ENCODE peak calls at places on chromosomes 6 and 20, in ten cellular contexts. Y, W, S, B, Z, G, O, N, U and L are unnamed samples.

GRCh38 chr6:14121936-14122344 is 4.4 kb downstream of the CD83 start:
- ATAC-seq in W (no peak), G (peak), Y (no peak), Z (no peak), S (no peak), O (no peak), N (no peak), U (no peak), B (peak), L (peak)

GRCh38 chr6:136095961-136096360 is 154.2 kb downstream of the MTFR2 start:
- ATAC-seq in N (peak), Y (no peak), B (no peak), U (no peak), Z (no peak), G (no peak), S (peak), W (no peak), O (no peak), L (no peak)

GRCh38 chr6:121890307-121890910 is 455.0 kb downstream of the GJA1 start:
- ATAC-seq in B (no peak), G (no peak), U (no peak), O (peak), N (no peak), Z (no peak), W (no peak), Y (no peak), S (no peak), L (no peak)

GRCh38 chr20:24949756-24950127 is 673 bp downstream of the CST7 start:
- ATAC-seq in G (no peak), B (peak), O (peak), Z (no peak), S (no peak), W (peak), U (no peak), N (no peak), Y (no peak), L (peak)

GRCh38 chr6:105601541-105602174 is 198.8 kb upstream of the PREP start:
- ATAC-seq in G (peak), U (peak), Y (no peak), Z (peak), O (peak), N (peak), W (peak), S (peak), B (peak), L (peak)

GRCh38 chr6:3427740-3428085 is 29.1 kb downstream of the SLC22A23 start:
- ATAC-seq in Y (no peak), U (peak), G (no peak), B (no peak), O (no peak), S (no peak), W (no peak), N (peak), Z (peak), L (no peak)

GRCh38 chr20:24370911-24371695 is 98.3 kb upstream of the SYNDIG1 start:
- ATAC-seq in G (no peak), Z (no peak), W (no peak), O (no peak), N (no peak), B (no peak), Y (no peak), S (no peak), U (no peak), L (no peak)

GRCh38 chr20:37537505-37537904 is 9.8 kb upstream of the BLCAP start:
- ATAC-seq in N (no peak), W (no peak), G (no peak), B (no peak), Z (no peak), S (no peak), U (no peak), Y (no peak), O (no peak), L (no peak)

GRCh38 chr20:8424010-8424409 is 291.9 kb downstream of the PLCB1 start:
- ATAC-seq in S (no peak), G (peak), U (no peak), Y (no peak), Z (no peak), B (peak), N (no peak), O (peak), W (no peak), L (no peak)

GRCh38 chr20:33852971-33853813 is 42.0 kb downstream of the CHMP4B start:
- ATAC-seq in U (no peak), Y (peak), W (no peak), O (no peak), N (no peak), G (no peak), S (no peak), B (peak), Z (no peak), L (no peak)

GRCh38 chr6:128168244-128168643 is 267.4 kb upstream of the THEMIS start:
- ATAC-seq in W (no peak), S (no peak), B (no peak), N (no peak), Z (no peak), O (peak), G (peak), Y (no peak), U (peak), L (no peak)

GRCh38 chr6:168318090-168318489 is 1.5 kb downstream of the DACT2 start:
- ATAC-seq in W (no peak), S (no peak), B (no peak), Y (no peak), Z (no peak), G (no peak), N (no peak), O (no peak), U (no peak), L (no peak)

GRCh38 chr6:109706513-109706912 is 15.4 kb downstream of the FIG4 start:
- ATAC-seq in Y (no peak), B (no peak), O (no peak), W (no peak), G (no peak), N (no peak), Z (no peak), S (no peak), U (no peak), L (no peak)

GRCh38 chr6:157869673-157870302 is 46.7 kb downstream of the SNX9 start:
- ATAC-seq in G (no peak), Z (no peak), N (no peak), W (no peak), O (no peak), S (no peak), U (no peak), Y (no peak), B (no peak), L (no peak)

GRCh38 chr6:106100755-106101154 is 14.6 kb downstream of the PRDM1 start:
- ATAC-seq in S (no peak), Y (no peak), U (no peak), O (no peak), G (no peak), B (no peak), N (no peak), W (no peak), Z (no peak), L (no peak)